ENCODE peak calls at places on chromosomes 13 and 19, in five cellular contexts. C, B, J, A and E are unnamed samples.

GRCh38 chr13:88958821-88959220 is 1287.7 kb downstream of the SLITRK5 start:
- DNase-seq in C (no peak), B (no peak), J (no peak), A (no peak), E (no peak)

GRCh38 chr19:11581740-11582139 is 4.3 kb upstream of the ACP5 start:
- DNase-seq in C (no peak), B (no peak), J (no peak), A (peak; percentile 47), E (no peak)

GRCh38 chr19:506404-507285 is 652 bp upstream of the TPGS1 start:
- DNase-seq in C (peak; percentile 99), B (peak; percentile 73), J (peak; percentile 91), A (peak; percentile 99), E (peak; percentile 95)

GRCh38 chr13:36082396-36082795 is 48.8 kb downstream of the DCLK1 start:
- DNase-seq in C (no peak), B (no peak), J (no peak), A (no peak), E (no peak)

GRCh38 chr13:91058066-91058465 is 289.4 kb upstream of the MIR17HG start:
- DNase-seq in C (no peak), B (no peak), J (no peak), A (no peak), E (no peak)

GRCh38 chr13:75299913-75300862 is 181.8 kb downstream of the TBC1D4 start:
- DNase-seq in C (no peak), B (no peak), J (no peak), A (no peak), E (no peak)

GRCh38 chr13:33109319-33109718 is 93.1 kb downstream of the KL start:
- DNase-seq in C (no peak), B (no peak), J (no peak), A (no peak), E (no peak)

GRCh38 chr19:6101291-6101690 is 9.0 kb downstream of the RFX2 start:
- DNase-seq in C (no peak), B (no peak), J (no peak), A (no peak), E (no peak)

GRCh38 chr19:47381653-47382279 is 32.7 kb downstream of the DHX34 start:
- DNase-seq in C (no peak), B (no peak), J (no peak), A (no peak), E (peak; percentile 59)

GRCh38 chr19:48445256-48445605 is 552 bp upstream of the GRWD1 start:
- DNase-seq in C (peak; percentile 90), B (peak; percentile 73), J (no peak), A (no peak), E (peak; percentile 70)

GRCh38 chr19:17236414-17236716 is 9.4 kb downstream of the NR2F6 start:
- DNase-seq in C (no peak), B (no peak), J (no peak), A (no peak), E (no peak)

GRCh38 chr13:39329182-39329639 is 273.8 kb downstream of the LHFPL6 start:
- DNase-seq in C (no peak), B (no peak), J (no peak), A (no peak), E (no peak)

GRCh38 chr13:32878172-32878571 is 138.1 kb upstream of the KL start:
- DNase-seq in C (no peak), B (no peak), J (no peak), A (no peak), E (no peak)

GRCh38 chr13:109781384-109782065 is 4.9 kb downstream of the IRS2 start:
- DNase-seq in C (no peak), B (no peak), J (no peak), A (no peak), E (no peak)

GRCh38 chr13:35411059-35411744 is 65.3 kb downstream of the MAB21L1 start:
- DNase-seq in C (no peak), B (no peak), J (no peak), A (no peak), E (no peak)

GRCh38 chr19:7789447-7789846 is 26.4 kb downstream of the CLEC4M start:
- DNase-seq in C (no peak), B (no peak), J (no peak), A (peak; percentile 24), E (no peak)

GRCh38 chr19:16069813-16070365 is 6.4 kb upstream of the TPM4 start:
- DNase-seq in C (no peak), B (no peak), J (no peak), A (no peak), E (no peak)

GRCh38 chr13:98301721-98302120 is 124.7 kb upstream of the RNF113B start:
- DNase-seq in C (no peak), B (no peak), J (no peak), A (no peak), E (no peak)

GRCh38 chr19:47112166-47112663 is 1.4 kb downstream of the ZC3H4 start:
- DNase-seq in C (peak; percentile 61), B (peak; percentile 85), J (peak; percentile 81), A (peak; percentile 90), E (peak; percentile 76)

GRCh38 chr19:42197375-42197817 is 20.1 kb downstream of the DEDD2 start:
- DNase-seq in C (no peak), B (no peak), J (no peak), A (no peak), E (peak; percentile 70)

GRCh38 chr13:108086678-108087077 is 128.7 kb downstream of the LIG4 start:
- DNase-seq in C (no peak), B (no peak), J (no peak), A (no peak), E (no peak)

GRCh38 chr19:32809254-32809653 is 60.3 kb downstream of the SLC7A9 start:
- DNase-seq in C (no peak), B (peak; percentile 28), J (no peak), A (no peak), E (no peak)

GRCh38 chr13:91355826-91356710 is 8.6 kb downstream of the MIR17HG start:
- DNase-seq in C (no peak), B (no peak), J (no peak), A (no peak), E (no peak)

GRCh38 chr19:57637379-57637778 is 4.4 kb downstream of the ZNF211 start:
- DNase-seq in C (no peak), B (no peak), J (no peak), A (no peak), E (no peak)

GRCh38 chr13:75876371-75877050 is 240.4 kb downstream of the LMO7 start:
- DNase-seq in C (peak; percentile 52), B (peak; percentile 6), J (no peak), A (peak; percentile 53), E (peak; percentile 11)

GRCh38 chr13:97202761-97203160 is 19.4 kb upstream of the MBNL2 start:
- DNase-seq in C (no peak), B (no peak), J (no peak), A (no peak), E (no peak)

GRCh38 chr13:28707629-28708427 is 10.9 kb downstream of the SLC46A3 start:
- DNase-seq in C (no peak), B (no peak), J (no peak), A (no peak), E (peak; percentile 42)

GRCh38 chr19:50264483-50265186 is 61.2 kb downstream of the MYH14 start:
- DNase-seq in C (no peak), B (no peak), J (no peak), A (no peak), E (no peak)

GRCh38 chr13:41398494-41399190 is 58.7 kb upstream of the RGCC start:
- DNase-seq in C (no peak), B (no peak), J (no peak), A (no peak), E (no peak)

GRCh38 chr13:35964764-35965163 is 166.4 kb downstream of the DCLK1 start:
- DNase-seq in C (no peak), B (no peak), J (no peak), A (no peak), E (no peak)